ENCODE peak calls at places on chromosomes 7 and 10, in six cellular contexts. One of them, this sample, is unnamed.

GRCh38 chr7:868189-868486 is 8.2 kb upstream of the GET4 start:
- DNase-seq in NCI-H1048: no peak
- DNase-seq in HEK293T: no peak
- DNase-seq in IMR-90: no peak
- DNase-seq in mesenchymal stem cell: no peak
- DNase-seq in Calu3: no peak
- DNase-seq in this sample: no peak

GRCh38 chr7:30923009-30923773 is 11.5 kb downstream of the AQP1 start:
- DNase-seq in NCI-H1048: no peak
- DNase-seq in HEK293T: no peak
- DNase-seq in IMR-90: no peak
- DNase-seq in mesenchymal stem cell: no peak
- DNase-seq in Calu3: peak; percentile 0
- DNase-seq in this sample: no peak

GRCh38 chr7:15889501-15889900 is 203.0 kb upstream of the MEOX2 start:
- DNase-seq in NCI-H1048: no peak
- DNase-seq in HEK293T: peak; percentile 41
- DNase-seq in IMR-90: no peak
- DNase-seq in mesenchymal stem cell: peak; percentile 13
- DNase-seq in Calu3: peak; percentile 56
- DNase-seq in this sample: peak; percentile 53

GRCh38 chr10:29861811-29862505 is 197.4 kb downstream of the JCAD start:
- DNase-seq in NCI-H1048: no peak
- DNase-seq in HEK293T: no peak
- DNase-seq in IMR-90: no peak
- DNase-seq in mesenchymal stem cell: no peak
- DNase-seq in Calu3: no peak
- DNase-seq in this sample: no peak

GRCh38 chr10:130999376-131000202 is 311.9 kb downstream of the TCERG1L start:
- DNase-seq in NCI-H1048: no peak
- DNase-seq in HEK293T: no peak
- DNase-seq in IMR-90: no peak
- DNase-seq in mesenchymal stem cell: no peak
- DNase-seq in Calu3: no peak
- DNase-seq in this sample: no peak

GRCh38 chr7:131602994-131603372 is 46.6 kb upstream of the PODXL start:
- DNase-seq in NCI-H1048: no peak
- DNase-seq in HEK293T: no peak
- DNase-seq in IMR-90: no peak
- DNase-seq in mesenchymal stem cell: no peak
- DNase-seq in Calu3: no peak
- DNase-seq in this sample: no peak

GRCh38 chr7:4042402-4042801 is 639.7 kb upstream of the FOXK1 start:
- DNase-seq in NCI-H1048: no peak
- DNase-seq in HEK293T: no peak
- DNase-seq in IMR-90: no peak
- DNase-seq in mesenchymal stem cell: no peak
- DNase-seq in Calu3: no peak
- DNase-seq in this sample: no peak

GRCh38 chr7:96547371-96547811 is 162.3 kb downstream of the SEM1 start:
- DNase-seq in NCI-H1048: no peak
- DNase-seq in HEK293T: no peak
- DNase-seq in IMR-90: no peak
- DNase-seq in mesenchymal stem cell: no peak
- DNase-seq in Calu3: no peak
- DNase-seq in this sample: no peak

GRCh38 chr10:12589271-12589670 is 239.9 kb downstream of the CAMK1D start:
- DNase-seq in NCI-H1048: no peak
- DNase-seq in HEK293T: no peak
- DNase-seq in IMR-90: no peak
- DNase-seq in mesenchymal stem cell: no peak
- DNase-seq in Calu3: no peak
- DNase-seq in this sample: no peak

GRCh38 chr10:58785354-58785753 is 272.7 kb downstream of the BICC1 start:
- DNase-seq in NCI-H1048: no peak
- DNase-seq in HEK293T: no peak
- DNase-seq in IMR-90: no peak
- DNase-seq in mesenchymal stem cell: no peak
- DNase-seq in Calu3: no peak
- DNase-seq in this sample: no peak

GRCh38 chr10:33353334-33353733 is 18.9 kb upstream of the NRP1 start:
- DNase-seq in NCI-H1048: no peak
- DNase-seq in HEK293T: no peak
- DNase-seq in IMR-90: no peak
- DNase-seq in mesenchymal stem cell: no peak
- DNase-seq in Calu3: no peak
- DNase-seq in this sample: no peak

GRCh38 chr7:101410743-101411476 is 48.2 kb downstream of the COL26A1 start:
- DNase-seq in NCI-H1048: no peak
- DNase-seq in HEK293T: peak; percentile 86
- DNase-seq in IMR-90: no peak
- DNase-seq in mesenchymal stem cell: peak; percentile 27
- DNase-seq in Calu3: peak; percentile 9
- DNase-seq in this sample: peak; percentile 46

GRCh38 chr10:101272229-101272868 is 43.1 kb upstream of the LBX1 start:
- DNase-seq in NCI-H1048: no peak
- DNase-seq in HEK293T: peak; percentile 92
- DNase-seq in IMR-90: peak; percentile 54
- DNase-seq in mesenchymal stem cell: peak; percentile 73
- DNase-seq in Calu3: peak; percentile 59
- DNase-seq in this sample: peak; percentile 79

GRCh38 chr7:134625571-134625970 is 21.1 kb upstream of the BPGM start:
- DNase-seq in NCI-H1048: no peak
- DNase-seq in HEK293T: no peak
- DNase-seq in IMR-90: peak; percentile 93
- DNase-seq in mesenchymal stem cell: peak; percentile 84
- DNase-seq in Calu3: no peak
- DNase-seq in this sample: no peak

GRCh38 chr7:98869374-98870070 is at the start of gene TMEM130:
- DNase-seq in NCI-H1048: no peak
- DNase-seq in HEK293T: no peak
- DNase-seq in IMR-90: no peak
- DNase-seq in mesenchymal stem cell: no peak
- DNase-seq in Calu3: no peak
- DNase-seq in this sample: no peak

GRCh38 chr10:113937756-113938155 is 83.3 kb downstream of the NHLRC2 start:
- DNase-seq in NCI-H1048: no peak
- DNase-seq in HEK293T: no peak
- DNase-seq in IMR-90: no peak
- DNase-seq in mesenchymal stem cell: no peak
- DNase-seq in Calu3: no peak
- DNase-seq in this sample: no peak

GRCh38 chr10:127910464-127910770 is 3.5 kb downstream of the PTPRE start:
- DNase-seq in NCI-H1048: no peak
- DNase-seq in HEK293T: no peak
- DNase-seq in IMR-90: no peak
- DNase-seq in mesenchymal stem cell: peak; percentile 45
- DNase-seq in Calu3: no peak
- DNase-seq in this sample: no peak

GRCh38 chr7:603152-603941 is 83.7 kb upstream of the PDGFA start:
- DNase-seq in NCI-H1048: no peak
- DNase-seq in HEK293T: no peak
- DNase-seq in IMR-90: no peak
- DNase-seq in mesenchymal stem cell: no peak
- DNase-seq in Calu3: no peak
- DNase-seq in this sample: no peak

GRCh38 chr7:40640566-40640965 is 505.8 kb downstream of the SUGCT start:
- DNase-seq in NCI-H1048: no peak
- DNase-seq in HEK293T: no peak
- DNase-seq in IMR-90: peak; percentile 49
- DNase-seq in mesenchymal stem cell: peak; percentile 38
- DNase-seq in Calu3: no peak
- DNase-seq in this sample: no peak

GRCh38 chr7:1505731-1506550 is 1.8 kb upstream of the INTS1 start:
- DNase-seq in NCI-H1048: no peak
- DNase-seq in HEK293T: no peak
- DNase-seq in IMR-90: no peak
- DNase-seq in mesenchymal stem cell: no peak
- DNase-seq in Calu3: peak; percentile 40
- DNase-seq in this sample: no peak

GRCh38 chr10:44306147-44306710 is 78.7 kb downstream of the CXCL12 start:
- DNase-seq in NCI-H1048: no peak
- DNase-seq in HEK293T: no peak
- DNase-seq in IMR-90: peak; percentile 85
- DNase-seq in mesenchymal stem cell: peak; percentile 13
- DNase-seq in Calu3: no peak
- DNase-seq in this sample: no peak

GRCh38 chr10:127524869-127525268 is 24.2 kb upstream of the NPS start:
- DNase-seq in NCI-H1048: no peak
- DNase-seq in HEK293T: no peak
- DNase-seq in IMR-90: no peak
- DNase-seq in mesenchymal stem cell: no peak
- DNase-seq in Calu3: no peak
- DNase-seq in this sample: no peak

GRCh38 chr10:92011560-92012214 is 88.1 kb downstream of the BTAF1 start:
- DNase-seq in NCI-H1048: no peak
- DNase-seq in HEK293T: no peak
- DNase-seq in IMR-90: peak; percentile 83
- DNase-seq in mesenchymal stem cell: peak; percentile 59
- DNase-seq in Calu3: no peak
- DNase-seq in this sample: no peak

GRCh38 chr10:19816420-19817250 is at the start of gene PLXDC2:
- DNase-seq in NCI-H1048: no peak
- DNase-seq in HEK293T: peak; percentile 21
- DNase-seq in IMR-90: peak; percentile 36
- DNase-seq in mesenchymal stem cell: peak; percentile 59
- DNase-seq in Calu3: no peak
- DNase-seq in this sample: peak; percentile 57

GRCh38 chr10:104150206-104150605 is 28.2 kb downstream of the SFR1 start:
- DNase-seq in NCI-H1048: no peak
- DNase-seq in HEK293T: no peak
- DNase-seq in IMR-90: peak; percentile 28
- DNase-seq in mesenchymal stem cell: no peak
- DNase-seq in Calu3: no peak
- DNase-seq in this sample: no peak

GRCh38 chr10:72567884-72568283 is 58.0 kb downstream of the MICU1 start:
- DNase-seq in NCI-H1048: no peak
- DNase-seq in HEK293T: peak; percentile 43
- DNase-seq in IMR-90: no peak
- DNase-seq in mesenchymal stem cell: no peak
- DNase-seq in Calu3: peak; percentile 25
- DNase-seq in this sample: peak; percentile 15

GRCh38 chr10:71632896-71633600 is 86.5 kb downstream of the C10orf105 start:
- DNase-seq in NCI-H1048: no peak
- DNase-seq in HEK293T: no peak
- DNase-seq in IMR-90: no peak
- DNase-seq in mesenchymal stem cell: no peak
- DNase-seq in Calu3: no peak
- DNase-seq in this sample: no peak

GRCh38 chr10:31707578-31708411 is 220.8 kb downstream of the ARHGAP12 start:
- DNase-seq in NCI-H1048: no peak
- DNase-seq in HEK293T: no peak
- DNase-seq in IMR-90: peak; percentile 77
- DNase-seq in mesenchymal stem cell: peak; percentile 88
- DNase-seq in Calu3: no peak
- DNase-seq in this sample: no peak

GRCh38 chr10:57338823-57339558 is 928.7 kb downstream of the IPMK start:
- DNase-seq in NCI-H1048: peak; percentile 16
- DNase-seq in HEK293T: peak; percentile 31
- DNase-seq in IMR-90: peak; percentile 41
- DNase-seq in mesenchymal stem cell: peak; percentile 49
- DNase-seq in Calu3: peak; percentile 45
- DNase-seq in this sample: peak; percentile 55

GRCh38 chr10:21257919-21258318 is 267.6 kb downstream of the SKIDA1 start:
- DNase-seq in NCI-H1048: no peak
- DNase-seq in HEK293T: no peak
- DNase-seq in IMR-90: peak; percentile 25
- DNase-seq in mesenchymal stem cell: peak; percentile 20
- DNase-seq in Calu3: no peak
- DNase-seq in this sample: no peak

GRCh38 chr7:99733448-99733847 is 1.5 kb downstream of the CYP3A7 start:
- DNase-seq in NCI-H1048: no peak
- DNase-seq in HEK293T: peak; percentile 18
- DNase-seq in IMR-90: no peak
- DNase-seq in mesenchymal stem cell: no peak
- DNase-seq in Calu3: peak; percentile 16
- DNase-seq in this sample: no peak

GRCh38 chr10:129621694-129622093 is 154.7 kb downstream of the MGMT start:
- DNase-seq in NCI-H1048: no peak
- DNase-seq in HEK293T: no peak
- DNase-seq in IMR-90: peak; percentile 27
- DNase-seq in mesenchymal stem cell: no peak
- DNase-seq in Calu3: no peak
- DNase-seq in this sample: no peak

GRCh38 chr10:103852856-103853255 is 2.5 kb downstream of the SH3PXD2A start:
- DNase-seq in NCI-H1048: no peak
- DNase-seq in HEK293T: no peak
- DNase-seq in IMR-90: peak; percentile 31
- DNase-seq in mesenchymal stem cell: peak; percentile 81
- DNase-seq in Calu3: no peak
- DNase-seq in this sample: no peak

GRCh38 chr7:40986351-40986873 is 716.5 kb downstream of the INHBA start:
- DNase-seq in NCI-H1048: no peak
- DNase-seq in HEK293T: peak; percentile 32
- DNase-seq in IMR-90: peak; percentile 98
- DNase-seq in mesenchymal stem cell: peak; percentile 93
- DNase-seq in Calu3: no peak
- DNase-seq in this sample: no peak

GRCh38 chr7:146660839-146661238 is 544.2 kb downstream of the CNTNAP2 start:
- DNase-seq in NCI-H1048: no peak
- DNase-seq in HEK293T: no peak
- DNase-seq in IMR-90: no peak
- DNase-seq in mesenchymal stem cell: no peak
- DNase-seq in Calu3: no peak
- DNase-seq in this sample: no peak

GRCh38 chr10:110725809-110726641 is 81.9 kb downstream of the RBM20 start:
- DNase-seq in NCI-H1048: no peak
- DNase-seq in HEK293T: no peak
- DNase-seq in IMR-90: peak; percentile 37
- DNase-seq in mesenchymal stem cell: peak; percentile 48
- DNase-seq in Calu3: peak; percentile 4
- DNase-seq in this sample: no peak

GRCh38 chr7:141045842-141046630 is 27.8 kb upstream of the TMEM178B start:
- DNase-seq in NCI-H1048: no peak
- DNase-seq in HEK293T: no peak
- DNase-seq in IMR-90: peak; percentile 66
- DNase-seq in mesenchymal stem cell: peak; percentile 26
- DNase-seq in Calu3: no peak
- DNase-seq in this sample: no peak

GRCh38 chr7:7830122-7830878 is 111.9 kb upstream of the RPA3 start:
- DNase-seq in NCI-H1048: no peak
- DNase-seq in HEK293T: no peak
- DNase-seq in IMR-90: no peak
- DNase-seq in mesenchymal stem cell: no peak
- DNase-seq in Calu3: peak; percentile 42
- DNase-seq in this sample: peak; percentile 44